ENCODE peak calls at places on chromosomes 11 and 22, in nine cellular contexts. D is AG09319; O is stimulated activated CD8-positive, alpha-beta memory T cell treated with anti-CD3 and anti-CD28 coated beads, Interleukin-4, amount 100 ng/mL, for 24 hours; E is midbrain; P is tibial nerve; Y is endothelial cell of umbilical vein; Q is T-cell; U is HS-5; V is HuH-7. I is an unnamed sample.
A peak's percentile ranks its signal among the peaks of the same experiment; 100 is the strongest.

GRCh38 chr11:129943036-129943435 is 47.7 kb upstream of the NFRKB start:
- DNase-seq in U (no peak), D (no peak), V (no peak), Q (no peak), Y (no peak), E (no peak), O (no peak), P (no peak), I (no peak)

GRCh38 chr22:43789452-43789851 is 22.7 kb downstream of the EFCAB6 start:
- DNase-seq in O (no peak), P (no peak), D (peak; percentile 94), Q (no peak), U (peak; percentile 84), Y (no peak), V (no peak), E (no peak), I (peak; percentile 85)

GRCh38 chr11:35295751-35296150 is 123.6 kb downstream of the SLC1A2 start:
- DNase-seq in V (no peak), Q (no peak), Y (no peak), U (no peak), P (no peak), D (no peak), O (no peak), E (no peak), I (no peak)

GRCh38 chr11:124920870-124921609 is 2.0 kb downstream of the HEPN1 start:
- DNase-seq in E (no peak), P (peak; percentile 54), U (no peak), Y (peak; percentile 82), V (no peak), D (no peak), Q (peak; percentile 78), O (peak; percentile 73), I (no peak)

GRCh38 chr11:19935507-19935906 is 222.9 kb downstream of the NAV2 start:
- DNase-seq in E (no peak), O (no peak), Q (no peak), U (peak; percentile 69), P (no peak), V (no peak), Y (peak; percentile 67), D (no peak), I (no peak)

GRCh38 chr11:123006860-123007542 is 25.4 kb upstream of the BSX start:
- DNase-seq in U (no peak), V (no peak), E (no peak), Q (no peak), O (no peak), P (no peak), Y (no peak), D (no peak), I (no peak)

GRCh38 chr11:75959540-75959939 is 144.5 kb downstream of the UVRAG start:
- DNase-seq in P (no peak), Y (no peak), V (no peak), O (no peak), D (no peak), E (no peak), U (no peak), Q (no peak), I (no peak)

GRCh38 chr11:122847437-122847836 is 9.1 kb downstream of the CRTAM start:
- DNase-seq in D (no peak), U (no peak), Y (no peak), E (no peak), P (no peak), V (no peak), O (no peak), Q (no peak), I (no peak)

GRCh38 chr11:8638300-8638699 is 44.2 kb downstream of the TRIM66 start:
- DNase-seq in Q (no peak), U (no peak), V (no peak), Y (no peak), D (no peak), P (no peak), O (no peak), E (no peak), I (no peak)

GRCh38 chr11:2213890-2214526 is 42.4 kb upstream of the TH start:
- DNase-seq in P (no peak), D (no peak), V (no peak), O (no peak), Q (no peak), U (no peak), Y (no peak), E (no peak), I (no peak)

GRCh38 chr22:22576244-22576988 is 17.4 kb upstream of the PRAME start:
- DNase-seq in Q (no peak), E (no peak), D (no peak), U (no peak), P (peak; percentile 19), V (peak; percentile 71), O (peak; percentile 11), Y (peak; percentile 31), I (no peak)

GRCh38 chr11:3836903-3837302 is 3.9 kb downstream of the RHOG start:
- DNase-seq in D (no peak), Q (peak; percentile 62), E (no peak), P (no peak), Y (no peak), U (no peak), O (peak; percentile 38), V (no peak), I (no peak)

GRCh38 chr11:1970956-1971355 is 23.8 kb downstream of the MRPL23 start:
- DNase-seq in V (no peak), Y (no peak), E (no peak), O (no peak), D (no peak), U (no peak), Q (no peak), P (no peak), I (no peak)

GRCh38 chr11:29343465-29344333 is 673.1 kb downstream of the KCNA4 start:
- DNase-seq in Q (no peak), U (no peak), O (peak; percentile 1), Y (peak; percentile 58), V (peak; percentile 52), D (no peak), P (peak; percentile 25), E (peak; percentile 47), I (no peak)

GRCh38 chr11:11078344-11078743 is 220.5 kb upstream of the ZBED5 start:
- DNase-seq in Y (no peak), O (no peak), Q (no peak), D (peak; percentile 3), V (no peak), E (no peak), U (no peak), P (no peak), I (no peak)

I was measured in AG04449.